ENCODE peak calls at places on chromosome 1, in seven cellular contexts. O is germinal center; C is cardiac fibroblast; H is HFF-Myc; P is T-helper 9 cell; G is AG08396; D is stimulated activated naive CD8-positive, alpha-beta T cell treated with anti-CD3 and anti-CD28 coated beads, Interleukin-15, amount 100 ng/mL, for 72 hours. T is an unnamed sample.

GRCh38 chr1:245869847-245870246 is 637.2 kb downstream of the SMYD3 start:
- DNase-seq in O (no peak), C (no peak), H (no peak), P (no peak), G (no peak), D (no peak), T (no peak)

GRCh38 chr1:109819365-109819764 is 55.6 kb upstream of the EPS8L3 start:
- DNase-seq in O (no peak), C (no peak), H (no peak), P (no peak), G (no peak), D (no peak), T (no peak)

GRCh38 chr1:4105300-4105880 is 205.3 kb upstream of the C1orf174 start:
- DNase-seq in O (no peak), C (no peak), H (no peak), P (no peak), G (no peak), D (no peak), T (no peak)

GRCh38 chr1:219771039-219771438 is 157.3 kb downstream of the SLC30A10 start:
- DNase-seq in O (no peak), C (peak), H (peak), P (no peak), G (peak), D (no peak), T (no peak)

GRCh38 chr1:34378968-34379729 is 202.4 kb downstream of the C1orf94 start:
- DNase-seq in O (no peak), C (no peak), H (no peak), P (no peak), G (peak), D (no peak), T (no peak)

GRCh38 chr1:174726167-174726879 is 273.4 kb upstream of the CACYBP start:
- DNase-seq in O (no peak), C (peak), H (no peak), P (no peak), G (peak), D (no peak), T (no peak)

GRCh38 chr1:1179983-1180861 is 6.5 kb downstream of the TTLL10 start:
- DNase-seq in O (no peak), C (no peak), H (no peak), P (no peak), G (no peak), D (no peak), T (no peak)

GRCh38 chr1:224434447-224435317 is at the start of gene WDR26:
- DNase-seq in O (peak), C (peak), H (no peak), P (peak), G (peak), D (peak), T (peak)

GRCh38 chr1:241532173-241532553 is at the start of gene KMO:
- DNase-seq in O (no peak), C (peak), H (no peak), P (no peak), G (no peak), D (no peak), T (no peak)

GRCh38 chr1:29858646-29859045 is 622.3 kb downstream of the PTPRU start:
- DNase-seq in O (no peak), C (no peak), H (no peak), P (no peak), G (no peak), D (no peak), T (no peak)

GRCh38 chr1:111570781-111571181 is 48.8 kb upstream of the RAP1A start:
- DNase-seq in O (peak), C (no peak), H (no peak), P (peak), G (no peak), D (peak), T (no peak)

GRCh38 chr1:25649041-25649440 is 32.5 kb downstream of the MAN1C1 start:
- DNase-seq in O (no peak), C (no peak), H (no peak), P (no peak), G (no peak), D (no peak), T (no peak)

GRCh38 chr1:240936911-240937668 is 325.1 kb upstream of the GREM2 start:
- DNase-seq in O (no peak), C (no peak), H (peak), P (no peak), G (no peak), D (no peak), T (no peak)

GRCh38 chr1:70458120-70458519 is 47.1 kb downstream of the CTH start:
- DNase-seq in O (no peak), C (no peak), H (no peak), P (no peak), G (no peak), D (no peak), T (no peak)

GRCh38 chr1:175204285-175204684 is 11.7 kb upstream of the KIAA0040 start:
- DNase-seq in O (no peak), C (no peak), H (no peak), P (no peak), G (no peak), D (no peak), T (no peak)

GRCh38 chr1:109873278-109874175 is 37.1 kb upstream of the CSF1 start:
- DNase-seq in O (no peak), C (peak), H (peak), P (no peak), G (no peak), D (no peak), T (no peak)

GRCh38 chr1:239922778-239923522 is 168.7 kb upstream of the FMN2 start:
- DNase-seq in O (no peak), C (no peak), H (no peak), P (no peak), G (no peak), D (no peak), T (no peak)

GRCh38 chr1:204627436-204627835 is 58.1 kb downstream of the LRRN2 start:
- DNase-seq in O (no peak), C (no peak), H (no peak), P (no peak), G (no peak), D (no peak), T (no peak)

GRCh38 chr1:168422203-168422848 is 121.5 kb downstream of the XCL2 start:
- DNase-seq in O (no peak), C (peak), H (no peak), P (no peak), G (no peak), D (no peak), T (no peak)

T was measured in adrenal gland.